ENCODE peak calls at places on chromosomes 12 and 14, in seven cellular contexts. One of them, this sample, is unnamed.

GRCh38 chr12:42482086-42482819 is 107.3 kb downstream of the PRICKLE1 start:
- DNase-seq in upper lobe of left lung: peak
- DNase-seq in sigmoid colon: peak
- DNase-seq in spleen: no peak
- DNase-seq in prostate gland: peak
- DNase-seq in PC-3: peak
- DNase-seq in AG04450: no peak
- DNase-seq in this sample: no peak

GRCh38 chr14:22829661-22830328 is at the start of gene MRPL52:
- DNase-seq in upper lobe of left lung: peak
- DNase-seq in AG04450: peak
- DNase-seq in prostate gland: peak
- DNase-seq in spleen: peak
- DNase-seq in sigmoid colon: peak
- DNase-seq in PC-3: peak
- DNase-seq in this sample: peak

GRCh38 chr14:54564799-54565235 is 2.1 kb upstream of the SAMD4A start:
- DNase-seq in PC-3: peak
- DNase-seq in sigmoid colon: peak
- DNase-seq in upper lobe of left lung: peak
- DNase-seq in prostate gland: no peak
- DNase-seq in AG04450: peak
- DNase-seq in spleen: no peak
- DNase-seq in this sample: peak

GRCh38 chr12:109963743-109964429 is 32.3 kb downstream of the GIT2 start:
- DNase-seq in PC-3: no peak
- DNase-seq in AG04450: peak
- DNase-seq in prostate gland: peak
- DNase-seq in sigmoid colon: no peak
- DNase-seq in upper lobe of left lung: no peak
- DNase-seq in spleen: no peak
- DNase-seq in this sample: no peak

GRCh38 chr14:81710232-81710845 is 176.7 kb upstream of the SEL1L start:
- DNase-seq in sigmoid colon: no peak
- DNase-seq in prostate gland: no peak
- DNase-seq in upper lobe of left lung: no peak
- DNase-seq in AG04450: no peak
- DNase-seq in spleen: no peak
- DNase-seq in PC-3: peak
- DNase-seq in this sample: no peak

GRCh38 chr12:75852143-75852542 is 179.4 kb downstream of the PHLDA1 start:
- DNase-seq in AG04450: no peak
- DNase-seq in upper lobe of left lung: no peak
- DNase-seq in prostate gland: no peak
- DNase-seq in spleen: no peak
- DNase-seq in sigmoid colon: no peak
- DNase-seq in PC-3: peak
- DNase-seq in this sample: no peak

GRCh38 chr12:12927211-12928079 is 24.5 kb downstream of the GPRC5D start:
- DNase-seq in PC-3: no peak
- DNase-seq in spleen: peak
- DNase-seq in prostate gland: peak
- DNase-seq in upper lobe of left lung: peak
- DNase-seq in sigmoid colon: peak
- DNase-seq in AG04450: peak
- DNase-seq in this sample: no peak

GRCh38 chr14:100297320-100298300 is 8.6 kb downstream of the SLC25A29 start:
- DNase-seq in AG04450: peak
- DNase-seq in spleen: peak
- DNase-seq in upper lobe of left lung: peak
- DNase-seq in sigmoid colon: peak
- DNase-seq in PC-3: no peak
- DNase-seq in prostate gland: peak
- DNase-seq in this sample: peak

GRCh38 chr12:68905731-68906130 is 27.2 kb downstream of the CPM start:
- DNase-seq in prostate gland: no peak
- DNase-seq in PC-3: no peak
- DNase-seq in spleen: no peak
- DNase-seq in upper lobe of left lung: no peak
- DNase-seq in sigmoid colon: no peak
- DNase-seq in AG04450: no peak
- DNase-seq in this sample: no peak

GRCh38 chr14:49249022-49249421 is 337.2 kb downstream of the RPS29 start:
- DNase-seq in spleen: no peak
- DNase-seq in upper lobe of left lung: no peak
- DNase-seq in PC-3: peak
- DNase-seq in prostate gland: no peak
- DNase-seq in sigmoid colon: no peak
- DNase-seq in AG04450: no peak
- DNase-seq in this sample: no peak

GRCh38 chr12:48351022-48351708 is 446 bp upstream of the ZNF641 start:
- DNase-seq in sigmoid colon: peak
- DNase-seq in AG04450: peak
- DNase-seq in prostate gland: peak
- DNase-seq in PC-3: peak
- DNase-seq in upper lobe of left lung: peak
- DNase-seq in spleen: no peak
- DNase-seq in this sample: peak

GRCh38 chr14:23028800-23029199 is 5.9 kb downstream of the PSMB5 start:
- DNase-seq in spleen: no peak
- DNase-seq in AG04450: no peak
- DNase-seq in upper lobe of left lung: no peak
- DNase-seq in prostate gland: no peak
- DNase-seq in PC-3: no peak
- DNase-seq in sigmoid colon: no peak
- DNase-seq in this sample: no peak

GRCh38 chr12:68011206-68011881 is 22.1 kb downstream of the IFNG-AS1 start:
- DNase-seq in PC-3: no peak
- DNase-seq in AG04450: no peak
- DNase-seq in spleen: no peak
- DNase-seq in prostate gland: no peak
- DNase-seq in sigmoid colon: no peak
- DNase-seq in upper lobe of left lung: no peak
- DNase-seq in this sample: no peak

GRCh38 chr12:69689638-69690037 is 9.5 kb downstream of the BEST3 start:
- DNase-seq in PC-3: no peak
- DNase-seq in spleen: no peak
- DNase-seq in sigmoid colon: no peak
- DNase-seq in upper lobe of left lung: no peak
- DNase-seq in AG04450: no peak
- DNase-seq in prostate gland: no peak
- DNase-seq in this sample: no peak

GRCh38 chr14:75793806-75794205 is 132.8 kb downstream of the TTLL5 start:
- DNase-seq in AG04450: no peak
- DNase-seq in upper lobe of left lung: no peak
- DNase-seq in PC-3: peak
- DNase-seq in prostate gland: no peak
- DNase-seq in sigmoid colon: no peak
- DNase-seq in spleen: no peak
- DNase-seq in this sample: no peak

GRCh38 chr12:12723681-12724420 is 6.7 kb downstream of the CDKN1B start:
- DNase-seq in upper lobe of left lung: peak
- DNase-seq in sigmoid colon: peak
- DNase-seq in spleen: peak
- DNase-seq in prostate gland: no peak
- DNase-seq in PC-3: peak
- DNase-seq in AG04450: no peak
- DNase-seq in this sample: no peak

GRCh38 chr12:90015228-90015627 is 306.6 kb upstream of the ATP2B1 start:
- DNase-seq in spleen: no peak
- DNase-seq in prostate gland: no peak
- DNase-seq in upper lobe of left lung: no peak
- DNase-seq in PC-3: peak
- DNase-seq in AG04450: no peak
- DNase-seq in sigmoid colon: no peak
- DNase-seq in this sample: no peak

GRCh38 chr14:75450381-75451276 is 22.8 kb downstream of the JDP2 start:
- DNase-seq in sigmoid colon: peak
- DNase-seq in spleen: no peak
- DNase-seq in PC-3: peak
- DNase-seq in upper lobe of left lung: peak
- DNase-seq in prostate gland: peak
- DNase-seq in AG04450: no peak
- DNase-seq in this sample: no peak

GRCh38 chr14:41285193-41285748 is 321.4 kb upstream of the LRFN5 start:
- DNase-seq in upper lobe of left lung: no peak
- DNase-seq in spleen: no peak
- DNase-seq in AG04450: no peak
- DNase-seq in sigmoid colon: no peak
- DNase-seq in prostate gland: peak
- DNase-seq in PC-3: peak
- DNase-seq in this sample: no peak

GRCh38 chr14:72024043-72024407 is 91.8 kb downstream of the RGS6 start:
- DNase-seq in sigmoid colon: no peak
- DNase-seq in AG04450: no peak
- DNase-seq in prostate gland: no peak
- DNase-seq in spleen: no peak
- DNase-seq in PC-3: peak
- DNase-seq in upper lobe of left lung: peak
- DNase-seq in this sample: no peak

GRCh38 chr12:129871991-129872969 is 31.5 kb downstream of the TMEM132D start:
- DNase-seq in spleen: no peak
- DNase-seq in prostate gland: no peak
- DNase-seq in upper lobe of left lung: no peak
- DNase-seq in PC-3: no peak
- DNase-seq in AG04450: no peak
- DNase-seq in sigmoid colon: no peak
- DNase-seq in this sample: no peak

GRCh38 chr12:127487031-127487430 is 779.9 kb upstream of the TMEM132C start:
- DNase-seq in prostate gland: no peak
- DNase-seq in AG04450: no peak
- DNase-seq in upper lobe of left lung: no peak
- DNase-seq in spleen: no peak
- DNase-seq in PC-3: peak
- DNase-seq in sigmoid colon: no peak
- DNase-seq in this sample: no peak

GRCh38 chr12:16526693-16527092 is 79.3 kb downstream of the LMO3 start:
- DNase-seq in AG04450: peak
- DNase-seq in prostate gland: no peak
- DNase-seq in sigmoid colon: no peak
- DNase-seq in spleen: no peak
- DNase-seq in upper lobe of left lung: no peak
- DNase-seq in PC-3: peak
- DNase-seq in this sample: no peak

GRCh38 chr12:26126340-26127284 is 1.8 kb upstream of the BHLHE41 start:
- DNase-seq in prostate gland: peak
- DNase-seq in spleen: peak
- DNase-seq in sigmoid colon: peak
- DNase-seq in AG04450: no peak
- DNase-seq in PC-3: peak
- DNase-seq in upper lobe of left lung: peak
- DNase-seq in this sample: peak

GRCh38 chr12:71475280-71475679 is 35.7 kb downstream of the LGR5 start:
- DNase-seq in prostate gland: no peak
- DNase-seq in PC-3: no peak
- DNase-seq in AG04450: no peak
- DNase-seq in upper lobe of left lung: no peak
- DNase-seq in spleen: no peak
- DNase-seq in sigmoid colon: no peak
- DNase-seq in this sample: no peak

GRCh38 chr14:100875126-100875525 is 28.4 kb downstream of the RTL1 start:
- DNase-seq in upper lobe of left lung: no peak
- DNase-seq in AG04450: no peak
- DNase-seq in PC-3: no peak
- DNase-seq in sigmoid colon: no peak
- DNase-seq in prostate gland: no peak
- DNase-seq in spleen: peak
- DNase-seq in this sample: no peak

GRCh38 chr14:94062344-94062904 is 18.6 kb downstream of the DDX24 start:
- DNase-seq in PC-3: no peak
- DNase-seq in upper lobe of left lung: no peak
- DNase-seq in AG04450: no peak
- DNase-seq in prostate gland: no peak
- DNase-seq in spleen: no peak
- DNase-seq in sigmoid colon: no peak
- DNase-seq in this sample: no peak

GRCh38 chr12:44510510-44510909 is 365.6 kb downstream of the NELL2 start:
- DNase-seq in AG04450: no peak
- DNase-seq in PC-3: peak
- DNase-seq in prostate gland: no peak
- DNase-seq in sigmoid colon: no peak
- DNase-seq in spleen: no peak
- DNase-seq in upper lobe of left lung: no peak
- DNase-seq in this sample: no peak
- TF ChIP-seq CTCF in AG04450: no peak
- TF ChIP-seq CTCF in PC-3: peak
- TF ChIP-seq CTCF in prostate gland: no peak
- TF ChIP-seq CTCF in sigmoid colon: no peak
- TF ChIP-seq CTCF in spleen: no peak
- TF ChIP-seq CTCF in upper lobe of left lung: no peak
- TF ChIP-seq CTCF in this sample: no peak

GRCh38 chr12:106123551-106123991 is 15.2 kb downstream of the NUAK1 start:
- DNase-seq in prostate gland: peak
- DNase-seq in PC-3: peak
- DNase-seq in sigmoid colon: no peak
- DNase-seq in AG04450: no peak
- DNase-seq in spleen: no peak
- DNase-seq in upper lobe of left lung: no peak
- DNase-seq in this sample: no peak
- H3K27ac ChIP-seq in prostate gland: peak
- H3K27ac ChIP-seq in PC-3: no peak
- H3K27ac ChIP-seq in sigmoid colon: peak
- H3K27ac ChIP-seq in AG04450: no peak
- H3K27ac ChIP-seq in spleen: no peak
- H3K27ac ChIP-seq in upper lobe of left lung: peak
- H3K27ac ChIP-seq in this sample: no peak

DNA sequence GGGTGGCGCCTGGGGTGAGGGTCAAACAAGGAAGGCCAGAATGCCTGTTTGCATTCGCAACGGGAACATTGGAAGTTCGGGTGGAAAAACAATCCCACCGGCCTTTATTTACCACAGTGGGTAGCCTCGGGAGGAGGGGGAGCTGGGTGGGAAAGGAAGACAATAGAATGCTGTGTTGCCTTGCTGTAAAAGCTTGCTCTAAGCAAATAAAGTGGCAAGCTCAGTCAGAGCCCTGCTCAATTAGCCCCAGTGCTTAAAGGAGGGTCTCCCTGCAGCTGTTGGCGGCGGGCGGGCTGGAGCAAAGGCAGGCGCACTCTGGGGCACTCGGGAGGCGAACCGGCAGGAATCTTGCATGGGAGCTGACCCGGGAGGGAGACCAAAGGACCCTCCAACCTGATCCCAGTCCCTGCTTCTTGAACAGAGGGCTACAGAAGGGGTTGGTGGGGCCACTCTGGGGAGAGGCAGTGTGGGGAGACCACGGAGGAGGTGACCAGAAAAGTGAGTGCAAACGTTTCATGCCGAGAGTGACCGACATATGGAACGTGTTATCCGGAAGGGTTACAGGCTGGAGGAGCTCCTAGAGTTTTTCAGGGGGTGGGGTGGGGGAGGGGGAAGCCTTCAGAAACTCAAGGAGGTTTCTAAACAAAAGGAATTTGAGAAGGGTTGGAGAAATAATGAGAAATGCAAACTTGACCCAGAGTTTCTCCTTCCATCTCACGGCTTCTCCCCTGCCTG is 48.5 kb downstream of the NTF3 start:
- DNase-seq in upper lobe of left lung: no peak
- DNase-seq in sigmoid colon: no peak
- DNase-seq in spleen: no peak
- DNase-seq in AG04450: peak
- DNase-seq in PC-3: no peak
- DNase-seq in prostate gland: no peak
- DNase-seq in this sample: no peak
- H3K4me3 ChIP-seq in upper lobe of left lung: no peak
- H3K4me3 ChIP-seq in sigmoid colon: no peak
- H3K4me3 ChIP-seq in spleen: no peak
- H3K4me3 ChIP-seq in AG04450: peak
- H3K4me3 ChIP-seq in PC-3: no peak
- H3K4me3 ChIP-seq in prostate gland: no peak
- H3K4me3 ChIP-seq in this sample: no peak

GRCh38 chr12:49883065-49883464 is 20.6 kb downstream of the FAIM2 start:
- DNase-seq in spleen: peak
- DNase-seq in AG04450: no peak
- DNase-seq in PC-3: no peak
- DNase-seq in sigmoid colon: peak
- DNase-seq in prostate gland: no peak
- DNase-seq in upper lobe of left lung: no peak
- DNase-seq in this sample: no peak
- TF ChIP-seq CTCF in spleen: no peak
- TF ChIP-seq CTCF in AG04450: no peak
- TF ChIP-seq CTCF in PC-3: no peak
- TF ChIP-seq CTCF in sigmoid colon: no peak
- TF ChIP-seq CTCF in prostate gland: no peak
- TF ChIP-seq CTCF in upper lobe of left lung: no peak
- TF ChIP-seq CTCF in this sample: no peak

This sample was measured in dorsolateral prefrontal cortex.